ENCODE peak calls at places on chromosome 21, in nine cellular contexts. W is uterus, X is stomach, F is gastrocnemius medialis, K is transverse colon, N is heart left ventricle, T is suprapubic skin, R is IMR-90, V is H1. J is an unnamed sample. For H3K27me3, the result is how much of the 10 kb centered on the place peaks cover.

GRCh38 chr21:21898801-21899200 is 900.6 kb downstream of the NCAM2 start:
- DNase-seq in W (no peak), X (no peak), F (no peak), K (no peak), N (no peak), T (no peak), R (peak), V (no peak), J (no peak)

GRCh38 chr21:17463441-17463840 is 49.4 kb upstream of the CXADR start:
- DNase-seq in W (peak), X (no peak), F (no peak), K (no peak), N (no peak), T (no peak), R (peak), V (no peak), J (peak)

GRCh38 chr21:17585875-17586450 is 26.7 kb downstream of the BTG3 start:
- DNase-seq in W (no peak), X (no peak), F (no peak), K (no peak), N (no peak), T (no peak), R (peak), V (no peak), J (no peak)

GRCh38 chr21:42219606-42220137 is 732 bp downstream of the ABCG1 start:
- DNase-seq in W (no peak), X (peak), F (peak), K (peak), N (no peak), T (peak), R (peak), V (peak), J (peak)

GRCh38 chr21:35134299-35134698 is 85.2 kb upstream of the RUNX1 start:
- DNase-seq in W (no peak), X (no peak), F (no peak), K (no peak), N (no peak), T (no peak), R (no peak), V (no peak), J (no peak)

GRCh38 chr21:31326478-31327247 is 17.4 kb downstream of the TIAM1 start:
- DNase-seq in W (no peak), X (no peak), F (no peak), K (peak), N (no peak), T (no peak), R (no peak), V (no peak), J (no peak)

GRCh38 chr21:16427587-16428087 is 697.9 kb downstream of the USP25 start:
- DNase-seq in W (no peak), X (no peak), F (no peak), K (no peak), N (no peak), T (no peak), R (no peak), V (no peak), J (no peak)

GRCh38 chr21:15221799-15222386 is 157.1 kb upstream of the NRIP1 start:
- DNase-seq in W (no peak), X (no peak), F (peak), K (peak), N (peak), T (no peak), R (peak), V (peak), J (peak)

GRCh38 chr21:18869105-18869504 is 465.5 kb upstream of the TMPRSS15 start:
- DNase-seq in W (no peak), X (no peak), F (no peak), K (no peak), N (no peak), T (no peak), R (no peak), V (no peak), J (no peak)

GRCh38 chr21:35259452-35259851 is 210.3 kb upstream of the RUNX1 start:
- DNase-seq in W (no peak), X (no peak), F (no peak), K (no peak), N (no peak), T (no peak), R (no peak), V (no peak), J (no peak)

GRCh38 chr21:34648739-34649297 is 20.0 kb upstream of the CLIC6 start:
- DNase-seq in W (no peak), X (peak), F (no peak), K (no peak), N (no peak), T (no peak), R (no peak), V (no peak), J (no peak)

GRCh38 chr21:15058718-15059316 is 6.0 kb downstream of the NRIP1 start:
- DNase-seq in W (no peak), X (no peak), F (no peak), K (no peak), N (no peak), T (no peak), R (peak), V (no peak), J (no peak)

GRCh38 chr21:14956826-14957225 is 108.0 kb downstream of the NRIP1 start:
- DNase-seq in W (no peak), X (no peak), F (no peak), K (no peak), N (no peak), T (no peak), R (peak), V (no peak), J (no peak)

GRCh38 chr21:14591882-14592281 is 45.8 kb upstream of the SAMSN1 start:
- DNase-seq in W (peak), X (peak), F (peak), K (no peak), N (peak), T (no peak), R (no peak), V (no peak), J (peak)

GRCh38 chr21:35252831-35253230 is 203.7 kb upstream of the RUNX1 start:
- DNase-seq in W (no peak), X (no peak), F (no peak), K (no peak), N (no peak), T (no peak), R (peak), V (no peak), J (no peak)

GRCh38 chr21:31142600-31142999 is 104.3 kb upstream of the KRTAP19-8 start:
- DNase-seq in W (no peak), X (no peak), F (no peak), K (no peak), N (no peak), T (no peak), R (no peak), V (no peak), J (no peak)

GRCh38 chr21:31612889-31613785 is 46.4 kb upstream of the SOD1 start:
- DNase-seq in W (no peak), X (no peak), F (no peak), K (no peak), N (no peak), T (no peak), R (peak), V (no peak), J (no peak)

GRCh38 chr21:22120616-22121266 is 1122.5 kb downstream of the NCAM2 start:
- DNase-seq in W (no peak), X (no peak), F (no peak), K (no peak), N (no peak), T (no peak), R (no peak), V (peak), J (peak)

GRCh38 chr21:41752231-41752681 is 14.6 kb downstream of the RIPK4 start:
- DNase-seq in W (no peak), X (no peak), F (no peak), K (no peak), N (no peak), T (no peak), R (peak), V (no peak), J (no peak)

GRCh38 chr21:45544449-45545235 is 2.4 kb upstream of the SLC19A1 start:
- DNase-seq in W (no peak), X (peak), F (no peak), K (no peak), N (peak), T (no peak), R (no peak), V (peak), J (no peak)
- H3K27me3 ChIP-seq in W (under half), X (under half), F (under half), K (under half), N (under half), T (under half), R (under half), V (under half), J (under half)

GRCh38 chr21:38766987-38767722 is 38.6 kb upstream of the ETS2 start:
- DNase-seq in W (no peak), X (peak), F (no peak), K (peak), N (no peak), T (no peak), R (no peak), V (no peak), J (no peak)
- H3K4me3 ChIP-seq in W (no peak), X (peak), F (peak), K (peak), N (peak), T (peak), R (no peak), V (no peak), J (no peak)

DNA sequence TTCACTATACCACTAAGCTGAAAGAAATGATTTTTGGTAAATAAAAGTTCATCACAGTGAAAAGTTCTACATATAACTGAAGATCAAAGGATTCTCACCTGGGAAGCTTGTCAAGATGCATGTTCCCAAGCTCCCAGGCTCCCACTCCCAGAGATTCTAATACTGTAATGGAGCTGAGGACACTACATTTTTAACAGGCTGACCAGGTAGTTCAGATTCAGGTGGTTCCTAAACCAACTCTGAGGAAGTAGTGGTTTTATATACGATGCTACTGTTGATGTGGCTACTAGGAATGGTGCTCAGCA is 29.6 kb downstream of the MRPL39 start:
- DNase-seq in W (no peak), X (no peak), F (no peak), K (no peak), N (no peak), T (no peak), R (no peak), V (no peak), J (no peak)
- TF ChIP-seq POLR2A in W (no peak), X (no peak), F (no peak), K (no peak), N (no peak), T (no peak), R (no peak), V (no peak), J (no peak)

GRCh38 chr21:44940116-44940631 is 345 bp downstream of the SLX9 start:
- DNase-seq in W (no peak), X (no peak), F (no peak), K (no peak), N (no peak), T (peak), R (no peak), V (no peak), J (no peak)
- H3K27me3 ChIP-seq in W (under half), X (under half), F (under half), K (under half), N (under half), T (under half), R (under half), V (under half), J (under half)

DNA sequence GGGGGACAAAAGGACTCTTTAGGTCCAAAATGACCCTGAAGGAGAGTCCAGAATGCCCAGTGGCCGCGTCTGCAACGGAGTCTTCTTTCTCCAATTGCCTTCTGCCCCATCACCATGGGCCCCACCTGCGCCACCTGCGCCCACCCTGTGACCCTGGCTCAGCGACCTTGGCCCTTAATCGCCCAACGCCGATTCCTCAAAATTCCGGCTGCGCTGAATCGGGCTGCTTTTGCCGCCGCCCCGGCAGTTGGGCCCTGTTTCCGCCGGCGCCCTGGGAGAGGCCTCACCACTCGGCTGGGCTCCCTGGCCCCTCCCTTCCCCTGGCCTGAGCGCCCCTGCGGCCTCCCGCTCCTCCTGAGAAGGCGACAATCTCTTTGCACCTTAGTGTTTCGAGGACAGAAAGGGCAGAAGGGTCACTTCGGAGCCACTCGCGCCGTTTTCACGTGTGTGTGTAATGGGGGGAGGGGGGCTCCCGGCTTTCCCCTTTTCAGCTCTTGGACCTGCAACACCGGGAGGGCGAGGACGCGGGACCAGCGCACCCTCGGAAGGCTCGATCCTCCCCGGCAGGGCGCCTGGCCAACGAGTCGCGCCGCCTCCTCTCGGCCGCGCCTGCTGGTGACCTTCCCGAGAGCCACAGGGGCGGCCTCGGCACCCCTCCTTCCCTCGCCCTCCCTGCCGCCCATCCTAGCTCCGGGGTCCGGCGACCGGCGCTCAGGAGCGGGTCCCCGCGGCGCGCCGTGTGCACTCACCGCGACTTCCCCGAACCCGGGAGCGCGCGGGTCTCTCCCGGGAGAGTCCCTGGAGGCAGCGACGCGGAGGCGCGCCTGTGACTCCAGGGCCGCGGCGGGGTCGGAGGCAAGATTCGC is 522 bp upstream of the SIM2 start:
- DNase-seq in W (no peak), X (peak), F (no peak), K (no peak), N (no peak), T (no peak), R (peak), V (peak), J (no peak)
- H3K4me3 ChIP-seq in W (peak), X (peak), F (peak), K (peak), N (peak), T (peak), R (peak), V (peak), J (peak)

DNA sequence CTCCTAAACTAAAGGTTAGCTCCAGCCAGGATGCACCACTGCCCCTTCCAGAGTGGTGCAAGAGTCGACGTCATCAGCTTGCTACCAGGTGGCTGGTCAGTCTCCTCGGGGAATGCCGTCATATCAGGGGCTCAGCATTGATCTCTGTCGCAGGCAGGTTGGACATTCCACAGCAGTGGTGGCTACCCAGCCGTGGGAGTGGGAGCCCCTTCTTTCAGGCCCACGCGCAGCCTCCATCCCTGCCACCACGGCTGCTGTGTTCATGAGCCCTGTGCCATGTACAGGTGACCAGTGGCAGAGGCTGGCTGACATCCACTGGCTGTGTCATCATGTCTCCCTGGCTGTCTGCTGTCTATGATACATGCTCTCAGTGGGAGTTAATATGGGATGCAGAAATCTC is 25.5 kb downstream of the IL10RB start:
- DNase-seq in W (no peak), X (no peak), F (no peak), K (no peak), N (no peak), T (no peak), R (no peak), V (no peak), J (no peak)
- TF ChIP-seq POLR2A in W (no peak), X (no peak), F (no peak), K (no peak), N (no peak), T (no peak), R (no peak), V (no peak), J (no peak)

DNA sequence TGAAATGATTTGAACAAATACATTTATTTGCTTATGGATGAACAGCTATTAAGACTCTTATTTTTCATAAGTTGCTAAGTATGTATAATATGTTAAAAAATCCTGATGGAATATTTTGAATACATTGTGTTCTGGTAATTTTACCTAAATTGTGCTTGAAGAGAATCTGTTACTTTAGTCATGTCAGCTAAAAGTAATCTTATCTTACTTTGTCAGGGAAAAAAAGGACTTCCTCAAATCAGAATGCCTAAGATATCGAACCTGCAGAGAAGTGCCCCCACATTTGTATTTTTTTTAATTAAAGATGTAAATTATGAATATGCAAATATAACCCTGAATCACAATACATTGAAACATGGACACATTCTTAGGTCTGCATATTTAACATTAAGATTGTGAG is 1331.7 kb downstream of the MRPL39 start:
- DNase-seq in W (no peak), X (no peak), F (no peak), K (no peak), N (no peak), T (no peak), R (no peak), V (no peak), J (no peak)
- H3K27me3 ChIP-seq in W (under half), X (under half), F (under half), K (under half), N (under half), T (under half), R (under half), V (under half), J (under half)

J was measured in testis.